ENCODE peak calls at places on chromosomes 3 and 15, in nine cellular contexts. A, J, L, X, D, I, T, B and C are unnamed samples.

GRCh38 chr3:112084980-112085697 is 1.1 kb upstream of the C3orf52 start:
- DNase-seq in L (no peak), T (no peak), X (no peak), J (no peak), D (no peak), I (no peak), B (no peak), A (no peak), C (peak; percentile 36)

GRCh38 chr3:64355473-64355872 is 130.2 kb upstream of the PRICKLE2 start:
- DNase-seq in D (no peak), A (peak; percentile 35), B (peak; percentile 21), T (peak; percentile 46), L (peak; percentile 67), I (peak; percentile 78), J (no peak), X (peak; percentile 59), C (no peak)

GRCh38 chr3:47394867-47395266 is 14.0 kb downstream of the PTPN23 start:
- DNase-seq in B (no peak), J (no peak), A (no peak), L (peak; percentile 36), X (no peak), I (no peak), D (no peak), T (no peak), C (no peak)

GRCh38 chr15:70045045-70045444 is 52.7 kb downstream of the TLE3 start:
- DNase-seq in L (peak; percentile 54), T (peak; percentile 86), X (peak; percentile 60), J (no peak), I (no peak), A (no peak), D (no peak), B (no peak), C (no peak)

GRCh38 chr3:118886708-118887107 is 147.9 kb downstream of the IGSF11 start:
- DNase-seq in B (no peak), D (no peak), A (no peak), J (no peak), T (no peak), L (no peak), X (no peak), I (no peak), C (no peak)

GRCh38 chr3:46667061-46667621 is 26.3 kb downstream of the ALS2CL start:
- DNase-seq in J (no peak), L (no peak), I (no peak), B (no peak), X (no peak), A (peak; percentile 11), T (no peak), D (peak; percentile 15), C (no peak)

GRCh38 chr3:21435871-21436270 is 315.1 kb downstream of the ZNF385D start:
- DNase-seq in X (peak; percentile 98), T (peak; percentile 99), B (no peak), L (peak; percentile 92), A (peak; percentile 8), I (peak; percentile 88), J (no peak), D (no peak), C (no peak)

GRCh38 chr3:104190681-104191080 is 1176.0 kb upstream of the ALCAM start:
- DNase-seq in L (no peak), X (no peak), J (no peak), B (no peak), I (peak; percentile 66), A (no peak), T (no peak), D (no peak), C (no peak)

GRCh38 chr3:135803291-135803690 is 162.2 kb upstream of the PPP2R3A start:
- DNase-seq in X (no peak), T (no peak), I (no peak), B (no peak), L (no peak), A (no peak), D (no peak), J (no peak), C (no peak)

GRCh38 chr15:48556159-48556897 is 89.2 kb downstream of the FBN1 start:
- DNase-seq in D (no peak), A (no peak), J (no peak), I (no peak), L (peak; percentile 20), B (no peak), X (peak; percentile 54), T (no peak), C (no peak)

GRCh38 chr15:96349933-96350292 is 19.4 kb downstream of the NR2F2 start:
- DNase-seq in D (no peak), X (no peak), T (no peak), I (no peak), L (no peak), A (no peak), J (no peak), B (no peak), C (no peak)

GRCh38 chr3:117006123-117006522 is 296.5 kb downstream of the TUSC7 start:
- DNase-seq in I (no peak), J (no peak), A (no peak), T (no peak), L (no peak), B (no peak), D (no peak), X (no peak), C (no peak)

GRCh38 chr3:190677001-190677400 is 163.1 kb downstream of the IL1RAP start:
- DNase-seq in B (no peak), I (no peak), L (peak; percentile 6), A (no peak), X (peak; percentile 8), D (no peak), J (no peak), T (no peak), C (no peak)

GRCh38 chr3:143084856-143085731 is 34.5 kb upstream of the CHST2 start:
- DNase-seq in I (peak; percentile 82), D (no peak), A (no peak), L (peak; percentile 47), X (peak; percentile 80), T (no peak), J (no peak), B (no peak), C (no peak)

DNA sequence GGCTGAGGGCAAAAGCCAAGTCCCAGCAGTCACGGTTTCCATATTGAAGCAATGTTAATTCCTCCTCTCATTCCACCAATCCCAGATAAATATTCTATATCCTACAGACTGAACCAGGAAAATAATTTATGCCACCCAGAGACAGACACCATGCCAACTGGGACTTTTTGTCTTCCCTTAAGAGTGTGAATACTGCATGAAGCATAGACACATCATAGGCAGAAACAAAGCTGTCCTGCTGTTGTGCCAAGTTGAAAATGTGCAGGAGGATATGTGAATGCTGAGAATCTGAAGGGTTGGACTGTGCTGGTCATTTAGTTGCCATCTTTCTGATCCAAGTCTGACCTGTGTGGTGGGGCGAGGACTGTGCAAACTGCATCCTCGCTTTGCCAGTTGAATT is 37.7 kb downstream of the RFTN1 start:
- DNase-seq in T (no peak), J (no peak), X (no peak), L (no peak), B (no peak), I (no peak), D (no peak), A (no peak), C (no peak)
- H3K9me3 ChIP-seq in T (no peaks in the 10 kb centered on the region), J (no peaks in the 10 kb centered on the region), X (no peaks in the 10 kb centered on the region), L (no peaks in the 10 kb centered on the region), B (peaks cover 5% of the 10 kb centered on the region), I (no peaks in the 10 kb centered on the region), D (no peaks in the 10 kb centered on the region), A (no peaks in the 10 kb centered on the region), C (no peaks in the 10 kb centered on the region)

GRCh38 chr15:59963322-59963721 is 40.8 kb upstream of the FOXB1 start:
- DNase-seq in A (no peak), X (no peak), T (no peak), L (no peak), I (no peak), B (no peak), D (no peak), J (no peak), C (no peak)
- H3K9me3 ChIP-seq in A (no peaks in the 10 kb centered on the region), X (no peaks in the 10 kb centered on the region), T (no peaks in the 10 kb centered on the region), L (peaks cover 2% of the 10 kb centered on the region), I (no peaks in the 10 kb centered on the region), B (peaks cover 6% of the 10 kb centered on the region), D (peaks cover 6% of the 10 kb centered on the region), J (peaks cover 37% of the 10 kb centered on the region), C (peaks cover 24% of the 10 kb centered on the region)

GRCh38 chr15:31040611-31041010 is 49.2 kb upstream of the MTMR10 start:
- DNase-seq in D (no peak), B (no peak), A (no peak), L (no peak), J (no peak), X (no peak), I (no peak), T (no peak), C (no peak)

GRCh38 chr15:31039961-31040360 is 48.5 kb upstream of the MTMR10 start:
- DNase-seq in B (no peak), D (no peak), A (no peak), J (no peak), I (no peak), L (no peak), T (no peak), X (no peak), C (no peak)

GRCh38 chr15:31041610-31042009 is 50.2 kb upstream of the MTMR10 start:
- DNase-seq in X (no peak), T (no peak), L (no peak), A (no peak), B (no peak), D (no peak), J (no peak), I (no peak), C (no peak)

GRCh38 chr15:31045606-31046005 is 54.2 kb upstream of the MTMR10 start:
- DNase-seq in A (no peak), D (no peak), T (no peak), X (no peak), J (no peak), B (no peak), L (no peak), I (no peak), C (no peak)

GRCh38 chr15:31042731-31043130 is 51.3 kb upstream of the MTMR10 start:
- DNase-seq in T (no peak), A (no peak), X (no peak), B (peak; percentile 32), D (no peak), J (no peak), I (no peak), L (no peak), C (no peak)
- H3K9me3 ChIP-seq in T (no peaks in the 10 kb centered on the region), A (no peaks in the 10 kb centered on the region), X (no peaks in the 10 kb centered on the region), B (no peaks in the 10 kb centered on the region), D (no peaks in the 10 kb centered on the region), J (no peaks in the 10 kb centered on the region), I (no peaks in the 10 kb centered on the region), L (peaks cover 1% of the 10 kb centered on the region), C (no peaks in the 10 kb centered on the region)

GRCh38 chr3:109364088-109364487 is 26.7 kb upstream of the DPPA4 start:
- DNase-seq in L (no peak), D (no peak), T (no peak), I (no peak), B (no peak), J (no peak), X (no peak), A (no peak), C (no peak)

GRCh38 chr3:109362823-109363222 is 25.5 kb upstream of the DPPA4 start:
- DNase-seq in T (no peak), A (no peak), J (no peak), X (no peak), L (no peak), I (no peak), D (no peak), B (no peak), C (no peak)

GRCh38 chr3:109369510-109369909 is 32.2 kb upstream of the DPPA4 start:
- DNase-seq in T (no peak), D (no peak), L (no peak), A (no peak), J (no peak), X (no peak), I (no peak), B (no peak), C (peak; percentile 4)

GRCh38 chr3:109363634-109364033 is 26.3 kb upstream of the DPPA4 start:
- DNase-seq in J (no peak), A (no peak), B (no peak), L (no peak), I (no peak), T (no peak), X (no peak), D (no peak), C (no peak)
- H3K9me3 ChIP-seq in J (no peaks in the 10 kb centered on the region), A (no peaks in the 10 kb centered on the region), B (no peaks in the 10 kb centered on the region), L (peaks cover 4% of the 10 kb centered on the region), I (no peaks in the 10 kb centered on the region), T (no peaks in the 10 kb centered on the region), X (no peaks in the 10 kb centered on the region), D (no peaks in the 10 kb centered on the region), C (no peaks in the 10 kb centered on the region)